ENCODE peak calls at places on chromosomes 11 and 22, in six cellular contexts. One of them, this sample, is unnamed.

GRCh38 chr11:5090668-5091067 is 21.3 kb downstream of the OR52E1 start:
- DNase-seq in tibial nerve: no peak
- DNase-seq in naive thymus-derived CD4-positive, alpha-beta T cell: no peak
- DNase-seq in right lobe of liver: no peak
- DNase-seq in hepatocyte: no peak
- DNase-seq in CD8-positive, alpha-beta memory T cell: no peak
- DNase-seq in this sample: no peak

GRCh38 chr11:72813740-72814138 is 472 bp upstream of the ATG16L2 start:
- DNase-seq in hepatocyte: peak; percentile 91
- DNase-seq in tibial nerve: peak; percentile 59
- DNase-seq in naive thymus-derived CD4-positive, alpha-beta T cell: no peak
- DNase-seq in right lobe of liver: peak; percentile 86
- DNase-seq in CD8-positive, alpha-beta memory T cell: no peak
- DNase-seq in this sample: no peak

GRCh38 chr11:59207988-59208432 is 4.7 kb downstream of the MPEG1 start:
- DNase-seq in hepatocyte: peak; percentile 64
- DNase-seq in naive thymus-derived CD4-positive, alpha-beta T cell: peak; percentile 40
- DNase-seq in tibial nerve: peak; percentile 55
- DNase-seq in right lobe of liver: no peak
- DNase-seq in CD8-positive, alpha-beta memory T cell: peak; percentile 6
- DNase-seq in this sample: no peak

GRCh38 chr11:64330888-64331287 is 9.1 kb upstream of the CCDC88B start:
- DNase-seq in hepatocyte: no peak
- DNase-seq in CD8-positive, alpha-beta memory T cell: no peak
- DNase-seq in naive thymus-derived CD4-positive, alpha-beta T cell: no peak
- DNase-seq in right lobe of liver: no peak
- DNase-seq in tibial nerve: no peak
- DNase-seq in this sample: no peak

GRCh38 chr22:28976588-28976987 is 85.0 kb downstream of the C22orf31 start:
- DNase-seq in right lobe of liver: no peak
- DNase-seq in hepatocyte: no peak
- DNase-seq in CD8-positive, alpha-beta memory T cell: no peak
- DNase-seq in tibial nerve: no peak
- DNase-seq in naive thymus-derived CD4-positive, alpha-beta T cell: no peak
- DNase-seq in this sample: no peak

GRCh38 chr11:44877908-44878459 is 72.7 kb downstream of the TP53I11 start:
- DNase-seq in tibial nerve: no peak
- DNase-seq in right lobe of liver: no peak
- DNase-seq in naive thymus-derived CD4-positive, alpha-beta T cell: no peak
- DNase-seq in hepatocyte: peak; percentile 36
- DNase-seq in CD8-positive, alpha-beta memory T cell: no peak
- DNase-seq in this sample: no peak

GRCh38 chr11:126464796-126465195 is 109.3 kb downstream of the ST3GAL4 start:
- DNase-seq in tibial nerve: no peak
- DNase-seq in hepatocyte: no peak
- DNase-seq in CD8-positive, alpha-beta memory T cell: no peak
- DNase-seq in naive thymus-derived CD4-positive, alpha-beta T cell: no peak
- DNase-seq in right lobe of liver: no peak
- DNase-seq in this sample: no peak

GRCh38 chr11:87351671-87352070 is 313.9 kb downstream of the TMEM135 start:
- DNase-seq in CD8-positive, alpha-beta memory T cell: no peak
- DNase-seq in naive thymus-derived CD4-positive, alpha-beta T cell: no peak
- DNase-seq in tibial nerve: no peak
- DNase-seq in hepatocyte: no peak
- DNase-seq in right lobe of liver: no peak
- DNase-seq in this sample: no peak

GRCh38 chr11:34342008-34342533 is 15.7 kb downstream of the ABTB2 start:
- DNase-seq in CD8-positive, alpha-beta memory T cell: no peak
- DNase-seq in right lobe of liver: no peak
- DNase-seq in hepatocyte: peak; percentile 53
- DNase-seq in tibial nerve: peak; percentile 38
- DNase-seq in naive thymus-derived CD4-positive, alpha-beta T cell: no peak
- DNase-seq in this sample: peak; percentile 79

GRCh38 chr11:31045335-31045734 is 324.2 kb downstream of the DCDC1 start:
- DNase-seq in CD8-positive, alpha-beta memory T cell: no peak
- DNase-seq in tibial nerve: no peak
- DNase-seq in naive thymus-derived CD4-positive, alpha-beta T cell: no peak
- DNase-seq in right lobe of liver: no peak
- DNase-seq in hepatocyte: peak; percentile 57
- DNase-seq in this sample: no peak

GRCh38 chr11:94544582-94544831 is 786 bp downstream of the FUT4 start:
- DNase-seq in hepatocyte: no peak
- DNase-seq in tibial nerve: no peak
- DNase-seq in right lobe of liver: no peak
- DNase-seq in CD8-positive, alpha-beta memory T cell: no peak
- DNase-seq in naive thymus-derived CD4-positive, alpha-beta T cell: no peak
- DNase-seq in this sample: no peak

GRCh38 chr11:11626128-11626527 is 4.3 kb upstream of the GALNT18 start:
- DNase-seq in right lobe of liver: no peak
- DNase-seq in CD8-positive, alpha-beta memory T cell: no peak
- DNase-seq in tibial nerve: no peak
- DNase-seq in hepatocyte: no peak
- DNase-seq in naive thymus-derived CD4-positive, alpha-beta T cell: no peak
- DNase-seq in this sample: no peak

GRCh38 chr11:107249054-107249453 is 208.6 kb downstream of the CWF19L2 start:
- DNase-seq in hepatocyte: no peak
- DNase-seq in tibial nerve: no peak
- DNase-seq in naive thymus-derived CD4-positive, alpha-beta T cell: no peak
- DNase-seq in right lobe of liver: no peak
- DNase-seq in CD8-positive, alpha-beta memory T cell: no peak
- DNase-seq in this sample: no peak

GRCh38 chr22:45889093-45889538 is 87.8 kb downstream of the WNT7B start:
- DNase-seq in CD8-positive, alpha-beta memory T cell: no peak
- DNase-seq in tibial nerve: no peak
- DNase-seq in naive thymus-derived CD4-positive, alpha-beta T cell: no peak
- DNase-seq in right lobe of liver: no peak
- DNase-seq in hepatocyte: no peak
- DNase-seq in this sample: no peak

GRCh38 chr11:58772719-58773285 is 41.1 kb upstream of the GLYAT start:
- DNase-seq in tibial nerve: no peak
- DNase-seq in CD8-positive, alpha-beta memory T cell: no peak
- DNase-seq in right lobe of liver: no peak
- DNase-seq in hepatocyte: no peak
- DNase-seq in naive thymus-derived CD4-positive, alpha-beta T cell: no peak
- DNase-seq in this sample: no peak

GRCh38 chr11:4464216-4465159 is 15.4 kb downstream of the OR52K2 start:
- DNase-seq in tibial nerve: no peak
- DNase-seq in naive thymus-derived CD4-positive, alpha-beta T cell: no peak
- DNase-seq in right lobe of liver: no peak
- DNase-seq in CD8-positive, alpha-beta memory T cell: no peak
- DNase-seq in hepatocyte: peak; percentile 56
- DNase-seq in this sample: no peak

GRCh38 chr11:67384851-67385366 is 6.9 kb upstream of the RAD9A start:
- DNase-seq in right lobe of liver: no peak
- DNase-seq in naive thymus-derived CD4-positive, alpha-beta T cell: no peak
- DNase-seq in tibial nerve: no peak
- DNase-seq in CD8-positive, alpha-beta memory T cell: no peak
- DNase-seq in hepatocyte: no peak
- DNase-seq in this sample: no peak

GRCh38 chr22:20206709-20207215 is 55.9 kb upstream of the CCDC188 start:
- DNase-seq in CD8-positive, alpha-beta memory T cell: no peak
- DNase-seq in tibial nerve: no peak
- DNase-seq in hepatocyte: peak; percentile 45
- DNase-seq in right lobe of liver: peak; percentile 89
- DNase-seq in naive thymus-derived CD4-positive, alpha-beta T cell: no peak
- DNase-seq in this sample: no peak

GRCh38 chr11:65382036-65382803 is at the start of gene SLC25A45:
- DNase-seq in hepatocyte: peak; percentile 97
- DNase-seq in right lobe of liver: peak; percentile 96
- DNase-seq in naive thymus-derived CD4-positive, alpha-beta T cell: peak; percentile 91
- DNase-seq in tibial nerve: peak; percentile 89
- DNase-seq in CD8-positive, alpha-beta memory T cell: peak; percentile 84
- DNase-seq in this sample: peak; percentile 91

GRCh38 chr11:22878039-22878438 is 17.8 kb upstream of the CCDC179 start:
- DNase-seq in naive thymus-derived CD4-positive, alpha-beta T cell: no peak
- DNase-seq in tibial nerve: no peak
- DNase-seq in CD8-positive, alpha-beta memory T cell: no peak
- DNase-seq in hepatocyte: no peak
- DNase-seq in right lobe of liver: no peak
- DNase-seq in this sample: no peak

GRCh38 chr11:9855579-9856260 is 191.8 kb downstream of the SWAP70 start:
- DNase-seq in CD8-positive, alpha-beta memory T cell: no peak
- DNase-seq in hepatocyte: no peak
- DNase-seq in right lobe of liver: no peak
- DNase-seq in naive thymus-derived CD4-positive, alpha-beta T cell: no peak
- DNase-seq in tibial nerve: no peak
- DNase-seq in this sample: no peak

GRCh38 chr11:82807646-82808045 is 74.0 kb upstream of the FAM181B start:
- DNase-seq in CD8-positive, alpha-beta memory T cell: no peak
- DNase-seq in hepatocyte: no peak
- DNase-seq in naive thymus-derived CD4-positive, alpha-beta T cell: no peak
- DNase-seq in right lobe of liver: no peak
- DNase-seq in tibial nerve: no peak
- DNase-seq in this sample: no peak

GRCh38 chr11:9017773-9018172 is 14.0 kb upstream of the NRIP3 start:
- DNase-seq in right lobe of liver: no peak
- DNase-seq in CD8-positive, alpha-beta memory T cell: no peak
- DNase-seq in tibial nerve: peak; percentile 36
- DNase-seq in naive thymus-derived CD4-positive, alpha-beta T cell: no peak
- DNase-seq in hepatocyte: no peak
- DNase-seq in this sample: peak; percentile 24

GRCh38 chr11:110337570-110338193 is 41.3 kb upstream of the RDX start:
- DNase-seq in tibial nerve: no peak
- DNase-seq in naive thymus-derived CD4-positive, alpha-beta T cell: no peak
- DNase-seq in hepatocyte: peak; percentile 67
- DNase-seq in CD8-positive, alpha-beta memory T cell: no peak
- DNase-seq in right lobe of liver: no peak
- DNase-seq in this sample: no peak

DNA sequence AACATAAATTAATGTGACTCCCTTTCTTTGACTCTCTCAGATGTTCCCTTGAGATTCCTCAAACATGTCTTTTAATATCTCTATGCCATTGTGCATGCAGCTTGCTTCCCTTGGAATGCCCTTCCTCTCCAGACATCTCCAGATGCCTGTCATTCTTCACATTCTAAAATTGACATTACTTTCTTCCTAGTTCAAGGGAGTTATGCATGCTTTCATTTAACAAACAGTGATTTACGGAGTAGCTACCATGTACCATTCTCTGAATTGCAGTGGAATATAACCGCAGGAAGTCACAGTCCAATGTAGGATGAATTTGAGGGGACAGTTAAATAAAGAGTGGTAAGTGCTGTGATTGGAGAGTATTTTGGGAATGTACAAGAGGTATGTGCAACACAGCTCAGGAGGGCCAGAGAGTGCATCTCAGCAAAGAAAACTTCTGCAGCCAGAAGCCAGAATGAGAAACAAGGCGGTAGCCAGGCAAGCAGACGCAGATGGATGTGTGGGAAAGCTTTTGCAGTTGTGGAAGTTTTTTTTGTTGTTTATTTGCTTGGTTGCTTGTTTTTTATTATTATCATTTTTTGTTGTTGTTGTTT is 18.7 kb downstream of the MMP10 start:
- DNase-seq in hepatocyte: no peak
- DNase-seq in right lobe of liver: no peak
- DNase-seq in tibial nerve: no peak
- DNase-seq in naive thymus-derived CD4-positive, alpha-beta T cell: no peak
- DNase-seq in CD8-positive, alpha-beta memory T cell: no peak
- DNase-seq in this sample: no peak
- H3K27ac ChIP-seq in hepatocyte: no peak overlapping the region
- H3K27ac ChIP-seq in right lobe of liver: no peak overlapping the region
- H3K27ac ChIP-seq in tibial nerve: no peak overlapping the region
- H3K27ac ChIP-seq in naive thymus-derived CD4-positive, alpha-beta T cell: no peak overlapping the region
- H3K27ac ChIP-seq in CD8-positive, alpha-beta memory T cell: no peak overlapping the region
- H3K27ac ChIP-seq in this sample: no peak overlapping the region

DNA sequence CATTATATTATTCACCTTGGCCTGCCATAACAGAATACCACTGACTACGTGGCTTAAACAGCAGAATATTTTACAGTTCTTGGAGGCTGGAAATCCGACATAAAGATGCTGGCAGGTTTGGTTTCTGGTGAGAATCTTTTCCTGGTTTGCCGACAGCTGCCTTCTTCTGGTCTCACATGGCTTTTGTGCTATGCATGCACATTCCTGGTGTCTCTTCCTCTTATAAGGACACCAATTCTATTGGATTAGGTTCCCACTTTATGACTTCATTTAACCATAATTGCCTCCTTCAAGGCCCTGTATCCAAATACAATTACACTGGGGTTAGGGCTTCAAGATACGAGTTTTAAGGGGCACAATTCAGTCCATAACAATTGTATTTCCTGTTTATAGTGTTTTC is 17.1 kb downstream of the RNF214 start:
- DNase-seq in tibial nerve: no peak
- DNase-seq in right lobe of liver: no peak
- DNase-seq in naive thymus-derived CD4-positive, alpha-beta T cell: no peak
- DNase-seq in CD8-positive, alpha-beta memory T cell: no peak
- DNase-seq in hepatocyte: no peak
- DNase-seq in this sample: no peak
- H3K4me1 ChIP-seq in tibial nerve: no peaks in the 10 kb centered on the region
- H3K4me1 ChIP-seq in right lobe of liver: no peaks in the 10 kb centered on the region
- H3K4me1 ChIP-seq in naive thymus-derived CD4-positive, alpha-beta T cell: no peaks in the 10 kb centered on the region
- H3K4me1 ChIP-seq in CD8-positive, alpha-beta memory T cell: no peaks in the 10 kb centered on the region
- H3K4me1 ChIP-seq in hepatocyte: no peaks in the 10 kb centered on the region
- H3K4me1 ChIP-seq in this sample: no peaks in the 10 kb centered on the region

GRCh38 chr22:46941958-46942815 is 179.7 kb downstream of the TBC1D22A start:
- DNase-seq in CD8-positive, alpha-beta memory T cell: no peak
- DNase-seq in hepatocyte: peak; percentile 40
- DNase-seq in right lobe of liver: no peak
- DNase-seq in naive thymus-derived CD4-positive, alpha-beta T cell: no peak
- DNase-seq in tibial nerve: peak; percentile 21
- DNase-seq in this sample: no peak
- H3K27ac ChIP-seq in CD8-positive, alpha-beta memory T cell: no peak overlapping the region
- H3K27ac ChIP-seq in hepatocyte: peak overlapping the region; percentile 77
- H3K27ac ChIP-seq in right lobe of liver: peak overlapping the region; percentile 38
- H3K27ac ChIP-seq in naive thymus-derived CD4-positive, alpha-beta T cell: no peak overlapping the region
- H3K27ac ChIP-seq in tibial nerve: no peak overlapping the region
- H3K27ac ChIP-seq in this sample: peak overlapping the region; percentile 26

GRCh38 chr11:3164540-3165151 is 464 bp downstream of the OSBPL5 start:
- DNase-seq in naive thymus-derived CD4-positive, alpha-beta T cell: no peak
- DNase-seq in hepatocyte: no peak
- DNase-seq in CD8-positive, alpha-beta memory T cell: no peak
- DNase-seq in tibial nerve: no peak
- DNase-seq in right lobe of liver: no peak
- DNase-seq in this sample: peak; percentile 64

GRCh38 chr11:3166268-3167142 is 1.4 kb upstream of the OSBPL5 start:
- DNase-seq in right lobe of liver: no peak
- DNase-seq in hepatocyte: no peak
- DNase-seq in CD8-positive, alpha-beta memory T cell: no peak
- DNase-seq in naive thymus-derived CD4-positive, alpha-beta T cell: no peak
- DNase-seq in tibial nerve: no peak
- DNase-seq in this sample: no peak

GRCh38 chr11:3167143-3168119 is 2.3 kb upstream of the OSBPL5 start:
- DNase-seq in right lobe of liver: no peak
- DNase-seq in naive thymus-derived CD4-positive, alpha-beta T cell: no peak
- DNase-seq in tibial nerve: no peak
- DNase-seq in hepatocyte: no peak
- DNase-seq in CD8-positive, alpha-beta memory T cell: no peak
- DNase-seq in this sample: no peak

GRCh38 chr11:3165152-3165705 is at the start of gene OSBPL5:
- DNase-seq in hepatocyte: peak; percentile 83
- DNase-seq in naive thymus-derived CD4-positive, alpha-beta T cell: peak; percentile 41
- DNase-seq in CD8-positive, alpha-beta memory T cell: peak; percentile 43
- DNase-seq in tibial nerve: peak; percentile 55
- DNase-seq in right lobe of liver: no peak
- DNase-seq in this sample: peak; percentile 21

DNA sequence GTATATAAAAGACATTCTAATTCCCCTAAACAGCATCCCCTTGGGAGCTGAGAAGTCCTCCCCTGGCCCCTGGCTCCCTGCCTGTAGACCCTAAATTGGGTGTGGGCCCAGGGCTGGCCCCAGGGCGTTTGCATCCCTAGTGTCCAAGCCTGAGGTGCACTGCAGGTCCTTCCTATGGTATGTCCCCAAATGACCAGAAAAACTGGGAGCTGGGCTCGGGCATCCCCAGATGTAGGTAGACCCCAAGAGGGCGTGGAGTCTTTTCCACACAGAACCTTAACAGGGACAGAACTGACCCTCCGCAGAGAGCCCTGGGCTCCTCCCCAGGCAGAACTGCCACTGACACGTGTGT is 782 bp upstream of the OSBPL5 start:
- DNase-seq in tibial nerve: no peak
- DNase-seq in naive thymus-derived CD4-positive, alpha-beta T cell: no peak
- DNase-seq in hepatocyte: no peak
- DNase-seq in right lobe of liver: no peak
- DNase-seq in CD8-positive, alpha-beta memory T cell: no peak
- DNase-seq in this sample: no peak
- H3K4me1 ChIP-seq in tibial nerve: peaks cover 26% of the 10 kb centered on the region
- H3K4me1 ChIP-seq in naive thymus-derived CD4-positive, alpha-beta T cell: peaks cover 37% of the 10 kb centered on the region
- H3K4me1 ChIP-seq in hepatocyte: no peaks in the 10 kb centered on the region
- H3K4me1 ChIP-seq in right lobe of liver: no peaks in the 10 kb centered on the region
- H3K4me1 ChIP-seq in CD8-positive, alpha-beta memory T cell: peaks cover 26% of the 10 kb centered on the region
- H3K4me1 ChIP-seq in this sample: peaks cover 24% of the 10 kb centered on the region

This sample was measured in ascending aorta.